ENCODE peak calls at places on chromosomes 16 and 17, in eight cellular contexts. I is NCI-H460, O is NCI-H446 treated with DMSO at 0.1 percent for 48 hours, K is endodermal cell, E is WTC11, R is AG09319, Y is foreskin fibroblast, L is NCI-H69. G is an unnamed sample.
A peak's percentile ranks its signal among the peaks of the same experiment; 100 is the strongest.

GRCh38 chr17:51650202-51650601 is 389.9 kb downstream of the UTP18 start:
- DNase-seq in O (no peak), I (no peak), K (no peak), Y (no peak), R (no peak), E (no peak), L (peak; percentile 59), G (no peak)

GRCh38 chr17:73391331-73392265 is 79.8 kb upstream of the CDC42EP4 start:
- DNase-seq in E (no peak), Y (no peak), I (no peak), K (peak; percentile 41), O (no peak), R (no peak), L (no peak), G (no peak)

GRCh38 chr17:34827008-34827407 is 134.3 kb downstream of the CCT6B start:
- DNase-seq in E (no peak), R (no peak), Y (no peak), L (peak; percentile 29), K (no peak), O (no peak), I (no peak), G (no peak)

GRCh38 chr16:84196101-84196500 is 5.1 kb downstream of the ADAD2 start:
- DNase-seq in I (no peak), L (no peak), O (no peak), K (no peak), R (no peak), E (no peak), Y (no peak), G (no peak)

GRCh38 chr17:39547713-39548478 is 59.8 kb downstream of the NEUROD2 start:
- DNase-seq in K (peak; percentile 95), R (no peak), I (peak; percentile 53), O (no peak), E (peak; percentile 88), L (peak; percentile 63), Y (peak; percentile 74), G (peak; percentile 45)

GRCh38 chr16:78428193-78428592 is 328.7 kb downstream of the WWOX start:
- DNase-seq in K (no peak), O (no peak), R (no peak), I (no peak), Y (no peak), L (no peak), E (no peak), G (no peak)

GRCh38 chr17:2703606-2704005 is 8.0 kb downstream of the CLUH start:
- DNase-seq in L (no peak), O (no peak), E (no peak), I (no peak), Y (no peak), R (no peak), K (peak; percentile 44), G (no peak)

GRCh38 chr16:57329718-57330327 is 28.8 kb upstream of the CCL22 start:
- DNase-seq in I (no peak), Y (no peak), O (no peak), R (no peak), E (no peak), K (no peak), L (no peak), G (no peak)

GRCh38 chr17:57785032-57785431 is 39.9 kb upstream of the CCDC182 start:
- DNase-seq in R (no peak), E (no peak), O (no peak), Y (no peak), L (no peak), K (peak; percentile 44), I (no peak), G (no peak)